ENCODE peak calls at places on chromosomes 13 and 19, in six cellular contexts. L is neural progenitor cell, Y is uterus, B is pancreas, T is heart left ventricle, X is osteoblast. S is an unnamed sample.

GRCh38 chr19:49786432-49786831 is 19.6 kb downstream of the AP2A1 start:
- DNase-seq in T (no peak), X (peak; percentile 96), B (no peak), Y (peak; percentile 53), L (no peak), S (no peak)

GRCh38 chr13:40070357-40070756 is 414.9 kb downstream of the COG6 start:
- DNase-seq in T (no peak), X (no peak), B (no peak), L (no peak), Y (no peak), S (no peak)

GRCh38 chr13:113949546-113949945 is 24.3 kb downstream of the C13orf46 start:
- DNase-seq in Y (no peak), T (no peak), X (no peak), B (peak; percentile 75), L (no peak), S (no peak)

GRCh38 chr13:99589575-99589974 is 88.3 kb downstream of the TM9SF2 start:
- DNase-seq in X (no peak), T (no peak), Y (no peak), B (no peak), L (no peak), S (no peak)

GRCh38 chr13:99160415-99160814 is 40.2 kb upstream of the UBAC2 start:
- DNase-seq in L (no peak), B (no peak), X (no peak), Y (no peak), T (no peak), S (no peak)

GRCh38 chr19:571127-571974 is 1.0 kb upstream of the BSG start:
- DNase-seq in T (peak; percentile 32), X (peak; percentile 96), L (peak; percentile 71), Y (peak; percentile 37), B (no peak), S (no peak)

GRCh38 chr13:40402931-40403412 is 263.5 kb downstream of the FOXO1 start:
- DNase-seq in B (no peak), Y (peak; percentile 59), L (no peak), T (no peak), X (no peak), S (no peak)

GRCh38 chr13:107867701-107868661 is 347.4 kb downstream of the LIG4 start:
- DNase-seq in L (peak; percentile 83), Y (no peak), X (peak; percentile 95), B (peak; percentile 77), T (peak; percentile 24), S (no peak)

GRCh38 chr13:98787173-98787572 is 34.7 kb upstream of the SLC15A1 start:
- DNase-seq in T (no peak), B (no peak), X (no peak), Y (no peak), L (no peak), S (no peak)

GRCh38 chr19:4368128-4368820 is 24.9 kb downstream of the MPND start:
- DNase-seq in T (no peak), L (no peak), X (peak; percentile 67), B (peak; percentile 65), Y (peak; percentile 49), S (no peak)
- H3K4me1 ChIP-seq in T (peaks cover 38% of the 10 kb centered on the region), L (peaks cover 17% of the 10 kb centered on the region), X (peaks cover 39% of the 10 kb centered on the region), B (peaks cover 27% of the 10 kb centered on the region), Y (no peaks in the 10 kb centered on the region), S (peaks cover 58% of the 10 kb centered on the region)

DNA sequence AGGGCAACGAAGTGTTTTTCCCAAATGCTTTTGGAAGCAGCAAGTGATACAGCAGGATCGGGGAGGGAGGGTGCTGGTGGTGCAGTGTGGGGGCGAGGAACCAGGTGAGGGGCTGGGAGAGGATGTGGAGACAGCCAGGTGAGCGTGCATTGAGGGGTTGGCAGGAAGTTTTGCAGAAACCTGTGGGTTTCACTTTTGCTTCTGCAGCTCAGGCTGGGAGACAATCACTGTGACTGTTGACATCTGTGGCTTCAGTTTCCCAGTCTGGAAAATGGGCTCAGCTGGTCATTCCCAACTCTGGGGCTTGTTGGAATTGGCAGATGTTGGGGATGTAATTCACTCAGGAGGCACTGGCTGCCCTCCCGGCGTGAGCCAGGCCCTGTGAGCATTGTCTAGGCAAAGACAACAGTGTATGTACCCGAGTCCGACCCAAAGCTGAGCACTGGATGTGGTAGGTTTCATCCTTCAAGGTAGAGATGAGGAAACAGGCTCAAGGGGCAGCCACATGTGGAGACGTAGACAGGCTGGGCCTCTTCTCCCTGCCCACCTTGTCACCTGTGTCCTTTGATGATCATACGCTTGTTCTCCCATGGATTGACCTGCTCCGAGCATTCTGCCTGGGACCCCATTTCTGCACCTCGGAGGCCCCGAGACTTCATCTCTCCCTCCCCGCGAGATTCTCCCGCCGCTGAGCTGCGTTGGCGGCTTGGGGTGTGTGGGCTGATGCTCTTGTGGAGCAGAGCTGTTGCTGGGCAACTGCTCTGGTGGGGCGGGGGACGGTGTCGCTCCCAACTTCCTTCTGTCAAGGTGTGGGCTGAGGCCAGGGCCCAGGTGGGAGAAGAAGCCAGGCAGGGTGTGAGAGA is 21.9 kb downstream of the MAST3 start:
- DNase-seq in X (peak; percentile 74), B (no peak), L (no peak), Y (no peak), T (no peak), S (no peak)
- H3K27ac ChIP-seq in X (no peak overlapping the region), B (no peak overlapping the region), L (no peak overlapping the region), Y (peak overlapping the region; percentile 36), T (no peak overlapping the region), S (no peak overlapping the region)

GRCh38 chr19:48329167-48329891 is 4.0 kb downstream of the EMP3 start:
- DNase-seq in T (no peak), B (no peak), L (no peak), Y (peak; percentile 60), X (peak; percentile 96), S (no peak)

GRCh38 chr19:48332351-48332661 is 7.0 kb downstream of the EMP3 start:
- DNase-seq in T (no peak), B (no peak), L (no peak), X (no peak), Y (no peak), S (no peak)

GRCh38 chr19:48332662-48333466 is 7.5 kb downstream of the EMP3 start:
- DNase-seq in B (peak; percentile 96), L (peak; percentile 90), T (peak; percentile 88), X (peak; percentile 99), Y (peak; percentile 96), S (peak; percentile 90)

GRCh38 chr19:48330012-48330681 is 4.8 kb downstream of the EMP3 start:
- DNase-seq in B (peak; percentile 91), X (peak; percentile 38), Y (peak; percentile 81), T (peak; percentile 79), L (peak; percentile 93), S (peak; percentile 52)

DNA sequence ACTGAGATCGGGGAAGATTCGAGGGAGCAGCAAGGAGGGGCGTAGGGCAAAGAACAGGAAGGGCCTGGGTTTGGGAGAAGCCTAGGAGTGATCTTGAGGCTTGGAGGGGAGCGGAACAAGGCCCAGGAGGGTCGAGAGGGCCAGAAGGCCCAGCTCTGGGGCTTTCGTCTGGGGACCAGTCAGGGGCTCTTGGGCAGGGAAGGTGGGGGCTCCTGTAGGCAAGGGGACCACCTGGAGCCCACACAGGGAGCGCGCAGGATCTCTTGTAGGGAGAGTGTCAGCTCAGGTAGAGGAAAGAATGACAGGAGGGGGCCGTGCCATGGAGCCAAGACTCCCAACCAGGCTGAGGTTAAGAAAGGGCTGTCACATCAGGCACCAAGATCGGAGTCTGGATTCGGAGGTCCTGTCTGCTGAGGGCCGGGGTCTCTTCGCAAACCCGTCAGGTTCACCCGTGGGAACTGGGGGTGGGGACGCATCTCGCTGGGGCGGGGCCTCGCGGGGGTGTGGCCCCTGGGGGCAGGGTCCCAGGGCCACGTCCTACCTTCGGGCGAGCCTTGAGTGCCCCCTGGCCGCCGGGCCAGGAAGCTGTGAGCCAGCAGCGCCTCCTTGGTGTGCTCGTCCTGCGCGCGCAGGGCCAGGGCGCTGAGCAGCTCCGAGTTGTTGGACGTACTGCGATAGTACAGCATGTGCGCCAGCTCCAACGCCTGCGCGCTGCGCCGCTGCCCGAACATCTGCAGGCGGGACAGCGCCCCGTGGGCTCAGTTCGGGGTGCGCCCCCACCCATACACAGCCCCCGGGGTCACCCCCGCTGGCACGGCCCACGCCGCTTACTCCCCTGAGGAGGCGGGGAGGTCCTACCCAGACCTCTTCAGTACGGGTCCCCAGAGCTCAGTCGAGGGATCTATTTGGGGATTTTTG is 8.4 kb downstream of the EMP3 start:
- DNase-seq in T (peak; percentile 90), Y (peak; percentile 87), X (peak; percentile 100), L (peak; percentile 94), B (peak; percentile 98), S (peak; percentile 60)
- H3K4me1 ChIP-seq in T (peaks cover 6% of the 10 kb centered on the region), Y (peaks cover 5% of the 10 kb centered on the region), X (peaks cover 23% of the 10 kb centered on the region), L (peaks cover 8% of the 10 kb centered on the region), B (peaks cover 22% of the 10 kb centered on the region), S (peaks cover 10% of the 10 kb centered on the region)

GRCh38 chr13:86795858-86796257 is 875.3 kb upstream of the SLITRK5 start:
- DNase-seq in Y (no peak), L (no peak), B (no peak), X (no peak), T (no peak), S (no peak)

GRCh38 chr13:86788624-86789023 is 882.5 kb upstream of the SLITRK5 start:
- DNase-seq in B (no peak), T (no peak), Y (no peak), X (no peak), L (peak; percentile 22), S (no peak)

GRCh38 chr13:86792153-86792651 is 879.0 kb upstream of the SLITRK5 start:
- DNase-seq in B (peak; percentile 61), Y (no peak), X (no peak), L (no peak), T (no peak), S (no peak)
- H3K27ac ChIP-seq in B (no peak overlapping the region), Y (no peak overlapping the region), X (no peak overlapping the region), L (no peak overlapping the region), T (no peak overlapping the region), S (no peak overlapping the region)

DNA sequence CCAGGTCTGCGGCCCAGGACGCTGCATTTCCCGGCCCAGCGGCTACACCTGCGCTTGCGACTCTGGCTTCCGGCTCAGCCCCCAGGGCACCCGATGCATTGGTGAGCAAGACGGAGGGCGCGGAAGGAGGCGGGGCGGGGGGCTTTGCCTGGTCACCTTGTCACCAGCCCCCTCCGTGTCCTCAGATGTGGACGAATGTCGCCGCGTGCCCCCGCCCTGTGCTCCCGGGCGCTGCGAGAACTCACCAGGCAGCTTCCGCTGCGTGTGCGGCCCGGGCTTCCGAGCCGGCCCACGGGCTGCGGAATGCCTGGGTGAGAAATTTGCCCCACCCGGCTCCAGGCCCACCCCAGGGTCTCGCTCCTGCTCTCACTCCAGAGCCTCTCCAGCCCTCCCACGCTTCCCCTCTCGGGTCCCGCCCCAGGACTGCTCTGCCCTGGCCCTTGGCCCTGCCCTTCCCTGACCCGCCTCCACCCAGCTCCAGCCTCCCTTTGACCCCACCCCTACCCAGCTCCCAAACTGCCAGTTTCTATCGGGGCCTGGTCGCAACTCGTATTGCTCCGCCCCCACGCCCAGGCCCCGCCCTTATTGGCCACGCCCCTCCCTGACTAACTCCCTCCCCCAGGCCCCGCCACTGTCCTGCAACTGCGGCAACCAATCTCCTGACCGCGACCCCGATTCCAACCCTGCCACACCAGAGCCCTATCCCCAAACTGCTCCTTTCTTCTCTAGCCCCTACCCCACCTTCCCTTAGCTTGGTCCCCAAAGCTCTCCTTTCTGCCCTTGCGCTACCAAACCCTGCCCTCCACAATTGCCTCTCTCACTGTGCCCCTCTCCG is 8.6 kb downstream of the LTBP4 start:
- DNase-seq in X (peak; percentile 100), B (peak; percentile 97), L (peak; percentile 94), Y (peak; percentile 95), T (peak; percentile 90), S (peak; percentile 85)
- H3K4me1 ChIP-seq in X (peaks cover 17% of the 10 kb centered on the region), B (peaks cover 9% of the 10 kb centered on the region), L (peaks cover 18% of the 10 kb centered on the region), Y (no peaks in the 10 kb centered on the region), T (peaks cover 28% of the 10 kb centered on the region), S (peaks cover 12% of the 10 kb centered on the region)

S was measured in gastrocnemius medialis.